ENCODE peak calls at places on chromosomes 5 and 9, in four cellular contexts. One of them, this sample, is unnamed.

GRCh38 chr9:103731541-103731940 is 362.6 kb upstream of the SMC2 start:
- DNase-seq in HFF-Myc: no peak
- DNase-seq in body of pancreas: no peak
- DNase-seq in choroid plexus epithelial cell: peak
- DNase-seq in this sample: no peak

GRCh38 chr9:89023788-89024187 is 32.5 kb downstream of the S1PR3 start:
- DNase-seq in HFF-Myc: no peak
- DNase-seq in body of pancreas: no peak
- DNase-seq in choroid plexus epithelial cell: no peak
- DNase-seq in this sample: no peak

GRCh38 chr5:137310051-137310730 is 188.9 kb downstream of the SPOCK1 start:
- DNase-seq in HFF-Myc: peak
- DNase-seq in body of pancreas: no peak
- DNase-seq in choroid plexus epithelial cell: peak
- DNase-seq in this sample: no peak

GRCh38 chr5:150401076-150401375 is 11.7 kb downstream of the CD74 start:
- DNase-seq in HFF-Myc: no peak
- DNase-seq in body of pancreas: no peak
- DNase-seq in choroid plexus epithelial cell: no peak
- DNase-seq in this sample: no peak

GRCh38 chr9:137193771-137194170 is 5.3 kb downstream of the SSNA1 start:
- DNase-seq in HFF-Myc: no peak
- DNase-seq in body of pancreas: peak
- DNase-seq in choroid plexus epithelial cell: no peak
- DNase-seq in this sample: no peak

GRCh38 chr5:154521756-154522155 is 43.7 kb upstream of the HAND1 start:
- DNase-seq in HFF-Myc: no peak
- DNase-seq in body of pancreas: no peak
- DNase-seq in choroid plexus epithelial cell: no peak
- DNase-seq in this sample: no peak

GRCh38 chr5:153237671-153238332 is 252.7 kb upstream of the GRIA1 start:
- DNase-seq in HFF-Myc: no peak
- DNase-seq in body of pancreas: no peak
- DNase-seq in choroid plexus epithelial cell: peak
- DNase-seq in this sample: no peak

GRCh38 chr5:176822041-176822425 is 11.7 kb downstream of the UNC5A start:
- DNase-seq in HFF-Myc: no peak
- DNase-seq in body of pancreas: no peak
- DNase-seq in choroid plexus epithelial cell: no peak
- DNase-seq in this sample: no peak

GRCh38 chr5:145975361-145976066 is 39.1 kb downstream of the SH3RF2 start:
- DNase-seq in HFF-Myc: no peak
- DNase-seq in body of pancreas: peak
- DNase-seq in choroid plexus epithelial cell: peak
- DNase-seq in this sample: no peak

GRCh38 chr9:31839273-31839672 is 545.2 kb upstream of the ACO1 start:
- DNase-seq in HFF-Myc: no peak
- DNase-seq in body of pancreas: no peak
- DNase-seq in choroid plexus epithelial cell: peak
- DNase-seq in this sample: no peak

GRCh38 chr5:8386889-8387288 is 517.9 kb downstream of the MTRR start:
- DNase-seq in HFF-Myc: no peak
- DNase-seq in body of pancreas: no peak
- DNase-seq in choroid plexus epithelial cell: no peak
- DNase-seq in this sample: no peak

GRCh38 chr5:173165193-173165988 is 21.1 kb downstream of the BNIP1 start:
- DNase-seq in HFF-Myc: no peak
- DNase-seq in body of pancreas: no peak
- DNase-seq in choroid plexus epithelial cell: no peak
- DNase-seq in this sample: no peak

GRCh38 chr9:73667749-73668148 is 516.1 kb downstream of the ANXA1 start:
- DNase-seq in HFF-Myc: peak
- DNase-seq in body of pancreas: no peak
- DNase-seq in choroid plexus epithelial cell: peak
- DNase-seq in this sample: no peak

GRCh38 chr5:110038297-110038997 is 348.7 kb downstream of the MAN2A1 start:
- DNase-seq in HFF-Myc: no peak
- DNase-seq in body of pancreas: no peak
- DNase-seq in choroid plexus epithelial cell: peak
- DNase-seq in this sample: no peak

GRCh38 chr9:136485651-136486050 is 2.8 kb upstream of the SEC16A start:
- DNase-seq in HFF-Myc: no peak
- DNase-seq in body of pancreas: peak
- DNase-seq in choroid plexus epithelial cell: no peak
- DNase-seq in this sample: no peak

GRCh38 chr5:1200495-1201326 is 684 bp upstream of the SLC6A19 start:
- DNase-seq in HFF-Myc: no peak
- DNase-seq in body of pancreas: no peak
- DNase-seq in choroid plexus epithelial cell: no peak
- DNase-seq in this sample: peak

GRCh38 chr9:7146582-7146981 is 388.8 kb downstream of the KDM4C start:
- DNase-seq in HFF-Myc: no peak
- DNase-seq in body of pancreas: no peak
- DNase-seq in choroid plexus epithelial cell: no peak
- DNase-seq in this sample: no peak

GRCh38 chr9:36149197-36149596 is 12.7 kb downstream of the GLIPR2 start:
- DNase-seq in HFF-Myc: no peak
- DNase-seq in body of pancreas: no peak
- DNase-seq in choroid plexus epithelial cell: peak
- DNase-seq in this sample: no peak

GRCh38 chr5:14153932-14154646 is 10.9 kb downstream of the TRIO start:
- DNase-seq in HFF-Myc: no peak
- DNase-seq in body of pancreas: peak
- DNase-seq in choroid plexus epithelial cell: peak
- DNase-seq in this sample: peak

GRCh38 chr9:16262467-16263261 is 607.8 kb downstream of the BNC2 start:
- DNase-seq in HFF-Myc: no peak
- DNase-seq in body of pancreas: no peak
- DNase-seq in choroid plexus epithelial cell: peak
- DNase-seq in this sample: no peak

GRCh38 chr5:137622850-137623249 is 113.0 kb downstream of the KLHL3 start:
- DNase-seq in HFF-Myc: no peak
- DNase-seq in body of pancreas: peak
- DNase-seq in choroid plexus epithelial cell: no peak
- DNase-seq in this sample: peak

GRCh38 chr5:52961238-52961637 is 27.9 kb upstream of the ITGA2 start:
- DNase-seq in HFF-Myc: no peak
- DNase-seq in body of pancreas: no peak
- DNase-seq in choroid plexus epithelial cell: peak
- DNase-seq in this sample: no peak

GRCh38 chr9:69573666-69574456 is 98.3 kb downstream of the APBA1 start:
- DNase-seq in HFF-Myc: no peak
- DNase-seq in body of pancreas: no peak
- DNase-seq in choroid plexus epithelial cell: peak
- DNase-seq in this sample: no peak

GRCh38 chr9:4328723-4329122 is 28.9 kb upstream of the GLIS3 start:
- DNase-seq in HFF-Myc: no peak
- DNase-seq in body of pancreas: no peak
- DNase-seq in choroid plexus epithelial cell: no peak
- DNase-seq in this sample: no peak

GRCh38 chr5:5270958-5271605 is 131.0 kb downstream of the ADAMTS16 start:
- DNase-seq in HFF-Myc: peak
- DNase-seq in body of pancreas: peak
- DNase-seq in choroid plexus epithelial cell: peak
- DNase-seq in this sample: peak

GRCh38 chr5:149268928-149269557 is 2.6 kb upstream of the AFAP1L1 start:
- DNase-seq in HFF-Myc: peak
- DNase-seq in body of pancreas: no peak
- DNase-seq in choroid plexus epithelial cell: peak
- DNase-seq in this sample: no peak

GRCh38 chr5:90381213-90381929 is 28.2 kb downstream of the CETN3 start:
- DNase-seq in HFF-Myc: no peak
- DNase-seq in body of pancreas: no peak
- DNase-seq in choroid plexus epithelial cell: no peak
- DNase-seq in this sample: no peak

GRCh38 chr5:138305797-138306196 is 25.8 kb downstream of the CDC25C start:
- DNase-seq in HFF-Myc: no peak
- DNase-seq in body of pancreas: peak
- DNase-seq in choroid plexus epithelial cell: no peak
- DNase-seq in this sample: peak

GRCh38 chr5:125372694-125373621 is 626.5 kb upstream of the ZNF608 start:
- DNase-seq in HFF-Myc: peak
- DNase-seq in body of pancreas: no peak
- DNase-seq in choroid plexus epithelial cell: peak
- DNase-seq in this sample: no peak

GRCh38 chr5:81826128-81826527 is 75.2 kb upstream of the SSBP2 start:
- DNase-seq in HFF-Myc: no peak
- DNase-seq in body of pancreas: no peak
- DNase-seq in choroid plexus epithelial cell: peak
- DNase-seq in this sample: no peak

DNA sequence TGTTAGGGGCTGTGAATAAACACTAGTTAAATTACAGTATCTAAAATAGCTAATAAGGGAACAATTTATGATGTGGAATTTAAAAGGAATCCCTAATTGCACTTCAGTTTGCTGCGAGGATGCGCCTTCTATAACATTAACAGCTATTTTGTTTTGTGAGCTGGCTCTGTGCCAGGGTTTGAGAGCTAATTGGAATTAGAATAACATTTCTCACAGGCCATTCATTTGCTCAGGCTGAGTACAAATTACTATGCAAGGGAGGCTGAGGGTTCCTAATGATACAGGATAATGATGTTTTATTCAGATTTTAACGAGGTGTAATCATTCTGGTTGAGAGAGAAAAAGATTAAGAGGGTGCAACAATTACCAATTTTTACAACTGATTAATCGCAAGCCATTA is 576.7 kb downstream of the TLE1 start:
- DNase-seq in HFF-Myc: no peak
- DNase-seq in body of pancreas: no peak
- DNase-seq in choroid plexus epithelial cell: no peak
- DNase-seq in this sample: no peak
- H3K4me3 ChIP-seq in HFF-Myc: no peak
- H3K4me3 ChIP-seq in body of pancreas: no peak
- H3K4me3 ChIP-seq in choroid plexus epithelial cell: no peak
- H3K4me3 ChIP-seq in this sample: no peak

DNA sequence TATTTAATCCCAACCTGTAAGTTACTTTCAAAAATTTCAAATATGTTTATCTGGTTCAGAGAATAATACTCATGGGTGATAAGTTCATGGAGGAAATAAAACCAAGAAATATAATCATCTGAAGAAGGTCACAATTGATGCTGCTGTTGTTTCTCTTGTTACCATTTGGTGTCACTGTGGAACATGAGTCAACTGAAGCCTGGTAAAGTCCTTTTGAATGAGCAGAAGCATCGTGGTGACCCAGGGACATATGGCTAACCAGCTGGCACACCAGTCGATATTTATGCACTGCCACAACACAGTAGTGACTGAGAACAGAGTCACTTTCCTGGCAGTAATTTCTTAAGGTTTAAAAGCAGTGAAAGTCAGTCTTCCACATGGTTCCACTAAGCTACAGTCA is 612.9 kb upstream of the TLE4 start:
- DNase-seq in HFF-Myc: no peak
- DNase-seq in body of pancreas: no peak
- DNase-seq in choroid plexus epithelial cell: peak
- DNase-seq in this sample: no peak
- TF ChIP-seq CTCF in HFF-Myc: peak
- TF ChIP-seq CTCF in body of pancreas: no peak
- TF ChIP-seq CTCF in choroid plexus epithelial cell: peak
- TF ChIP-seq CTCF in this sample: no peak

DNA sequence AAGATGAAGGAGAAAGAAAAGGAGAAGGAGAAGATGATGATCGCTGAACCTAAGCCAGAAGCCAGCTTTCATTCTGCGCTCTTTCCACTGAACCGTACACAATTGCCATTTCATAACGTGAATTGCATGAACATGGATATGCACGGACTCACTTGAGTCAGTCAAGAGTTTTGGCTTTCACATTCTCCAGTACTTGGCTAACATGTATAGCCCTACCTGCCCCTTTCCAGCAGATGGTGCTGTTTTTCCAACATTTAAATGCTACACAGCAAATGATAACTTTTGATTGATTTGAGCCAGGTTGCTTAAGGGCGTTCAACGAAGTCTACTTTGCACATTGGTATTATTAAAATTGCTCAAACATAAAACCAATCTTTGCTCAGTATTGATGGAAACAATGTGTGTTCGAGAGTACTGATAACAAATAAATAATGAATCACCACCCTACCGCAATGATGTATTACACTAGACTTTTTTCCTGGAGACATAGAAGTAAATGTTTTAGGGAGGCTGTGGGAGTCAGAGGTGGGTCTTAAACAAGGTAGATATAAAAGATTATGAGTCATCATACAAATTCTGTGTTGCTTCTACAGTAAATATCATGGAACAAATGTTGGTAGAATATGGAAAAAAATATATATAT is 196.4 kb downstream of the TRPM3 start:
- DNase-seq in HFF-Myc: peak
- DNase-seq in body of pancreas: peak
- DNase-seq in choroid plexus epithelial cell: peak
- DNase-seq in this sample: peak
- H3K4me3 ChIP-seq in HFF-Myc: no peak
- H3K4me3 ChIP-seq in body of pancreas: no peak
- H3K4me3 ChIP-seq in choroid plexus epithelial cell: peak
- H3K4me3 ChIP-seq in this sample: peak

GRCh38 chr5:93236807-93237421 is 344.1 kb downstream of the NR2F1-AS1 start:
- DNase-seq in HFF-Myc: no peak
- DNase-seq in body of pancreas: no peak
- DNase-seq in choroid plexus epithelial cell: peak
- DNase-seq in this sample: no peak

GRCh38 chr5:93240228-93240834 is 340.7 kb downstream of the NR2F1-AS1 start:
- DNase-seq in HFF-Myc: no peak
- DNase-seq in body of pancreas: no peak
- DNase-seq in choroid plexus epithelial cell: no peak
- DNase-seq in this sample: no peak

DNA sequence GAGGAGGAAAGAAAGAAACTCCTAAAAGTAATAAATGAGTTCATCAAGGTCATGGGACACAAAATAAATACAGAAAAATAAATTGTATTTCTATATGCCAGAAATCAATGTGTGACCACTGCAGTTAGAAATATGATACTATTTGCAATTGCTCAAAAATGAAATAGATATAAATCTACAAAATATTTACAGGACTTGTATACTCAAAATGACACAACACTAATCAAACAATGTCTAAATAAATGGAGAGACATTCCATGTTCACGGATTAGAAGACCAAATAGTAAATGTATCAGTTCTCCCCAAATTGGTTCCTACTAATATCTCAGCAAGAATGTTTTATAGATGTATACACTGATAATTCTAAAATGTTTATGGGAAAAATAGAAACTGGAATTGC is 345.3 kb downstream of the NR2F1-AS1 start:
- DNase-seq in HFF-Myc: no peak
- DNase-seq in body of pancreas: no peak
- DNase-seq in choroid plexus epithelial cell: no peak
- DNase-seq in this sample: no peak
- TF ChIP-seq CTCF in HFF-Myc: no peak
- TF ChIP-seq CTCF in body of pancreas: no peak
- TF ChIP-seq CTCF in choroid plexus epithelial cell: no peak
- TF ChIP-seq CTCF in this sample: no peak

This sample was measured in heart left ventricle.